ENCODE peak calls at places on chromosome 3, in ten cellular contexts. E is H9, C is IMR-90, B is ovary, F is esophagus squamous epithelium, W is breast epithelium, A is endodermal cell, K is tibial artery, Y is A549, D is heart left ventricle. G is an unnamed sample. For H3K4me1, the result is how much of the 10 kb centered on the place peaks cover.

GRCh38 chr3:30344288-30344687 is 262.1 kb upstream of the TGFBR2 start:
- DNase-seq in E (no peak), Y (no peak), K (no peak), W (no peak), A (no peak), B (no peak), D (no peak), C (no peak), F (no peak), G (no peak)

GRCh38 chr3:103381286-103381685 is 946.5 kb downstream of the ZPLD1 start:
- DNase-seq in D (no peak), K (no peak), E (no peak), W (no peak), A (no peak), C (no peak), B (no peak), Y (no peak), F (no peak), G (no peak)

GRCh38 chr3:69294014-69294771 is 91.7 kb downstream of the FRMD4B start:
- DNase-seq in W (no peak), K (no peak), A (no peak), E (no peak), D (no peak), F (no peak), B (no peak), Y (no peak), C (no peak), G (peak)

GRCh38 chr3:43465109-43465508 is 156.7 kb downstream of the ANO10 start:
- DNase-seq in E (no peak), W (no peak), K (no peak), Y (no peak), A (no peak), F (no peak), C (no peak), D (no peak), B (no peak), G (no peak)

GRCh38 chr3:38840987-38841386 is 25.0 kb upstream of the SCN10A start:
- DNase-seq in C (no peak), K (no peak), Y (no peak), A (no peak), F (no peak), D (no peak), W (no peak), B (no peak), E (no peak), G (no peak)

GRCh38 chr3:46261926-46262594 is 19.8 kb downstream of the CCR3 start:
- DNase-seq in K (no peak), Y (no peak), E (no peak), D (no peak), C (peak), A (no peak), W (no peak), F (no peak), B (no peak), G (no peak)

GRCh38 chr3:129597087-129597791 is 9.2 kb downstream of the PLXND1 start:
- DNase-seq in E (no peak), F (no peak), W (no peak), K (no peak), C (peak), B (peak), D (no peak), Y (no peak), A (no peak), G (peak)

GRCh38 chr3:187739561-187740445 is 5.5 kb downstream of the BCL6 start:
- DNase-seq in A (peak), W (peak), K (peak), Y (peak), B (peak), C (peak), D (peak), E (peak), F (peak), G (peak)

GRCh38 chr3:9316881-9317341 is 45.9 kb upstream of the THUMPD3 start:
- DNase-seq in Y (no peak), W (no peak), A (peak), F (no peak), E (peak), B (peak), C (peak), K (peak), D (no peak), G (peak)

GRCh38 chr3:44762170-44762677 is 630 bp downstream of the KIF15 start:
- DNase-seq in F (no peak), D (no peak), K (no peak), Y (no peak), A (no peak), E (no peak), C (peak), B (no peak), W (no peak), G (peak)

GRCh38 chr3:24373198-24373959 is 121.3 kb downstream of the THRB start:
- DNase-seq in Y (no peak), E (no peak), W (peak), A (no peak), C (no peak), K (no peak), F (no peak), D (peak), B (no peak), G (no peak)

GRCh38 chr3:104604326-104605010 is 762.2 kb upstream of the ALCAM start:
- DNase-seq in K (no peak), F (no peak), B (no peak), D (no peak), W (no peak), E (no peak), C (peak), A (no peak), Y (no peak), G (peak)

DNA sequence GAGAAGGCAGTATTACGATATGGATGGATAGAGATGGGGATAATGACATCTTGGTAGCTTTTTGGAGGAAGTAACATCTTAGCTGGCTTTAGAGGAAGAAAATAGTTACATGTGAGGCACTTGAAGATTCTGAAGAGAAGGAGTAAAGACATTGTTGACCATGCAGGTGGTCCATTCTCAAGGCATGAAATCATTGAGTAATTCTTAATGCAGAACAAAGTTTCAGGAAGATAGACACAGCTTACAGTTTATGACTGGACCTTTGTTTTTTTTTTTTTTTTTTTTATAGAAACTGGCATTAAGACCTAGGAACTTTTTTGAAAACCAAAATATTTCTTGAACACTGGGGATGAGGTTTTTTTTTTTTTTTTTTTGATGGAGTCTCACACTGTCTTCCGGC is 28.3 kb downstream of the MBNL1 start:
- DNase-seq in Y (no peak), D (no peak), F (no peak), W (no peak), K (no peak), B (no peak), E (no peak), A (no peak), C (no peak), G (peak)
- H3K4me1 ChIP-seq in Y (half or more), D (half or more), F (under half), W (under half), K (half or more), B (under half), E (under half), A (under half), C (under half), G (under half)

DNA sequence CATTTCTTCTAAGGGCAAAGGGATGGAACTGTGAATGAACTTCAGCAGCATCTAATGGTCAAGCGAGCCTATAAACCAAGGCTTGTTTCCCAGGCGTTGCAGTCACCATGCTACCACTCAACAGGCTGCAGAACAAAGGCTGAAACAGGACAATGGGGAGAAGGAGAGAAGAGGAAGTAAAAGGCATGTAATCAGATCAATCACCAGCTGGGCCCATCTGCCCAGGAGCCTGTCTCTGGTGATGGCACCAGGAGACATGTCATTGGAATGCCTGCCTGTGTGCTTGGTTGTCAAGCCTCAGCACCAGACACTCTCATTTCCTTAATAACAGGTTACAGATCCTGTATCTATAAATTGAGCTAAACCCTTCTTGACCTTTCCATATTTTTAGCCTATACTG is 81.7 kb upstream of the UMPS start:
- DNase-seq in A (no peak), E (no peak), K (no peak), W (no peak), Y (no peak), B (no peak), D (no peak), F (no peak), C (no peak), G (no peak)
- TF ChIP-seq CTCF in A (no peak), E (no peak), K (no peak), W (no peak), Y (no peak), B (no peak), D (no peak), F (no peak), C (no peak), G (no peak)

GRCh38 chr3:66450389-66451022 is 50.3 kb downstream of the LRIG1 start:
- DNase-seq in A (no peak), B (peak), D (no peak), E (no peak), Y (no peak), F (no peak), W (peak), K (peak), C (peak), G (peak)

GRCh38 chr3:66453525-66454463 is 47.0 kb downstream of the LRIG1 start:
- DNase-seq in A (peak), Y (no peak), D (no peak), E (no peak), C (no peak), F (no peak), B (no peak), W (no peak), K (peak), G (no peak)

GRCh38 chr3:66449411-66449931 is 51.4 kb downstream of the LRIG1 start:
- DNase-seq in F (no peak), E (no peak), Y (no peak), C (no peak), A (no peak), D (no peak), W (no peak), B (no peak), K (no peak), G (no peak)

GRCh38 chr3:66454464-66454859 is 46.4 kb downstream of the LRIG1 start:
- DNase-seq in F (no peak), A (no peak), D (no peak), B (no peak), W (no peak), Y (no peak), C (no peak), K (no peak), E (no peak), G (no peak)

DNA sequence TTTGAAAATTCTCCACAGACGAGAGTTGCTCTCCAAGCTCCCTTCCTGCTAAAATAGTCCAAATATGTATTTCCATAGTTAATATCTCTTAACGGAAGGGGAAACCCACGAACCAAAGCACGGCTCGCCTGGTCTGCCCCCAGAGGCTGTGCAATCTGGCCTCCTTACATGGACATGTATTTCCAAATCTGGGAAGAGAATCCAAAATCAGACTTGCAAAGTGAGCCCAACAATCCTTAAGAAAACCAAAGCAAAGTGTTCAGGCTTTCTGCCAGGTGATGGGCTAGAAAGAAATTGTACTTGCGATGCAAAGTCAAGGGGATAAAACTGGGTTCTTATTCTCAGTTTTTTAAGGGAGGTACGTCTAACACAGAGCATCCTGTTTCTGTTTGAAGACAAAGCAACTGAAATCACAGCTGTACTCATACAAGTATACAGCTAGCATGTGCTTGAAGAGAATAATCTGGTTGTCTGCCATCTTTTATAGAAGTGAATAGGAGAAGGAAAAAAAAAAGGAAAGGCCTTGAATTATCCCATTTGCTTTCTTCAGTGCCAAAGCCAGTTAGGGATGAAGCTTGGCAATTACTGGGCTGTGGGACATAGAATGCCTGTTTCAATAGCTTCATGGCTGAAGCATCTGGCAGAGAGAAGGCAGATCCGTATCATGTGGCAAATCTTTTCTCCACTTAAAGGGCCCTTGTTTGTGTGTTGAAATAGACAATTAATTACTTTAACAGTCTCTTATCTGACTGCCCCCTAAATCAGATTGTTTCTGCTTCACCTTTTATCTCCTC is 48.4 kb downstream of the LRIG1 start:
- DNase-seq in F (no peak), D (no peak), K (peak), Y (no peak), E (no peak), C (no peak), B (no peak), W (no peak), A (no peak), G (no peak)
- H3K27ac ChIP-seq in F (peak), D (peak), K (peak), Y (no peak), E (no peak), C (no peak), B (no peak), W (peak), A (no peak), G (no peak)

GRCh38 chr3:57594576-57594975 is 2.6 kb downstream of the ARF4 start:
- DNase-seq in W (no peak), C (no peak), D (no peak), E (no peak), B (no peak), F (no peak), A (no peak), K (no peak), Y (no peak), G (no peak)
- H3K4me1 ChIP-seq in W (under half), C (under half), D (half or more), E (under half), B (under half), F (under half), A (under half), K (half or more), Y (under half), G (under half)

DNA sequence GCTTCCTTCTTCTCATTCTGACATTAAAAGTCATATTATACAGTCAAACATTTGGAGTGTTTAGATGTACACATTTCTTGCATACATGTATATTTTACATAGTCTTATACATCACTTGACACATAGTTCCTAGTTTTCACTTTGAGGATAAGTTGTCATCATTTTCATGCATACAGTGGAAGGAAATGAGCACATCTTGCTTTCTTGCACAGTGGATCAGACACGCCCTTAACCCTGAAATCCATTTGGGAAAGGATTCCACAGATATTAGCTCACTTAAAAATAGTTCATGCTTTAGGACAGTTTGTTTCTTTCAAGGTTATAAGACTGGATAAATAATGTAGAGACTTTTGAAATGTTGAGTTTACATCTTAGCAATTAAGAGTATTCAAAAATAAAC is 148.6 kb upstream of the MME start:
- DNase-seq in C (peak), K (no peak), Y (no peak), E (no peak), F (no peak), B (no peak), A (no peak), D (no peak), W (no peak), G (peak)
- TF ChIP-seq CTCF in C (no peak), K (no peak), Y (no peak), E (no peak), F (no peak), B (no peak), A (no peak), D (no peak), W (no peak), G (no peak)

DNA sequence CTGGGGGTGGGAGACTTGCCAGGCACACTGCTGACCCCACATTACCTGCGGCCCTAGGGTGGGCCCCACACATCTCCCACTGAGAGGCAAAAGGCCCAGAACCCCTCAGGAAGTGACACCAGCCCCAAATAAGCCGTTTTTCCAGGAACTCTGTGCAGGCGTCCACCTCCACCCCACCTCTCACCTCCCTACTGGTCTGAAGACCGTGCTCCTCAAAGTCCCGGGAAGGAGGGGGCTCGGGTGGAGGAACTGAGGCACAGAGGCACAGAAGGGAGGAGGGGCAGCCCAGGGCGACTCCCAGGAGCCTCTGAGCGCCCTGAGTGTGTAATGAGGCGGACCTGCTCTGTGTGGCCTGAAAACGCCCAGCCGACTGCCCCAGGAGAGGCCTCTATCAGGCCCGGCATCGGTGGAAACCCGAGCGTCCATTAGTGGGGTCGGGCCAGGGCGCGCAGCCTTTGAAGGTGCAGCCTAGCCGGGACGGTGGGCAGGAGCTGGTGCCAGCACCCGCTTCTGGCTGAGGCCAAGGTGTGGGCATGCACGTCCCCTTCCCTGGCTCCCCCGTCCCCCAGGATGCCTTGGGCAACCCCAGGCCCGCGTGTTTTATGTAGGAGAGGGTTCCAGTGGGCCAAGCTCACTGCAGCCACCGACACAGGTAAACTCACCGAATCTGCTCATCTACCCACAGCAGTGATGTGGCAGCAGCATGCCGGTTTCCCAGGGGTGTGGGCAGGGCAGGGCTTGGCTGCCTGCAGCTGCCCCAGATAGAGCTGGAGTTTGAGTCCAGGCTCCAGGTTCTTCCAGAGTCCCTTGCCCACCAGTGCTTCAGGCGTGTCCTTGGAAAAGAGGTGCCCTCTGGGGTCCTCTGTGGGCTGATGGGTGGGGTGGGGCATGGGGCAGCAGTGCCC is 55.8 kb downstream of the DNAJB8 start:
- DNase-seq in D (no peak), A (no peak), F (no peak), B (no peak), Y (no peak), E (no peak), C (no peak), K (no peak), W (no peak), G (no peak)
- H3K27ac ChIP-seq in D (no peak), A (no peak), F (no peak), B (no peak), Y (no peak), E (no peak), C (no peak), K (no peak), W (no peak), G (no peak)

G was measured in fibroblast of lung.